ENCODE peak calls at places on chromosomes 1 and 21, in ten cellular contexts. B is CD8-positive, alpha-beta T cell; J is fibroblast of mammary gland; U is left lung; Q is pancreas; K is CD8-positive, alpha-beta memory T cell; V is GM12865; R is stomach; P is lower lobe of right lung; H is heart left ventricle. Y is an unnamed sample.

GRCh38 chr1:214747050-214747615 is 144.1 kb downstream of the CENPF start:
- DNase-seq in B (no peak), J (no peak), U (no peak), Q (no peak), K (no peak), V (no peak), R (no peak), P (no peak), H (no peak), Y (no peak)

GRCh38 chr1:21647431-21648373 is 21.5 kb downstream of the RAP1GAP start:
- DNase-seq in B (no peak), J (peak; percentile 59), U (no peak), Q (no peak), K (no peak), V (peak; percentile 47), R (no peak), P (no peak), H (peak; percentile 36), Y (peak; percentile 23)

GRCh38 chr21:43585514-43585913 is 73.8 kb downstream of the HSF2BP start:
- DNase-seq in B (no peak), J (no peak), U (no peak), Q (no peak), K (no peak), V (no peak), R (no peak), P (no peak), H (no peak), Y (no peak)

GRCh38 chr1:167474191-167474641 is 44.1 kb downstream of the CD247 start:
- DNase-seq in B (peak; percentile 43), J (no peak), U (no peak), Q (no peak), K (peak; percentile 62), V (no peak), R (no peak), P (no peak), H (no peak), Y (no peak)

GRCh38 chr1:201391651-201392511 is 7.2 kb downstream of the LAD1 start:
- DNase-seq in B (no peak), J (no peak), U (no peak), Q (no peak), K (no peak), V (peak; percentile 33), R (no peak), P (no peak), H (no peak), Y (no peak)

GRCh38 chr1:211641942-211642341 is 33.5 kb downstream of the NEK2 start:
- DNase-seq in B (no peak), J (no peak), U (no peak), Q (no peak), K (no peak), V (no peak), R (peak; percentile 7), P (no peak), H (no peak), Y (no peak)

GRCh38 chr1:43979528-43980254 is 681 bp downstream of the B4GALT2 start:
- DNase-seq in B (no peak), J (peak; percentile 61), U (peak; percentile 88), Q (peak; percentile 91), K (no peak), V (peak; percentile 58), R (peak; percentile 39), P (no peak), H (peak; percentile 69), Y (peak; percentile 93)

GRCh38 chr1:110829955-110830553 is 42.9 kb upstream of the CD53 start:
- DNase-seq in B (peak; percentile 32), J (peak; percentile 28), U (no peak), Q (no peak), K (peak; percentile 53), V (peak; percentile 75), R (no peak), P (no peak), H (no peak), Y (no peak)

GRCh38 chr1:12466816-12467215 is 151.2 kb downstream of the DHRS3 start:
- DNase-seq in B (no peak), J (no peak), U (no peak), Q (no peak), K (no peak), V (no peak), R (no peak), P (no peak), H (no peak), Y (no peak)

GRCh38 chr1:162003825-162004205 is 19.9 kb downstream of the OLFML2B start:
- DNase-seq in B (no peak), J (peak; percentile 90), U (no peak), Q (no peak), K (no peak), V (no peak), R (no peak), P (no peak), H (no peak), Y (peak; percentile 84)

DNA sequence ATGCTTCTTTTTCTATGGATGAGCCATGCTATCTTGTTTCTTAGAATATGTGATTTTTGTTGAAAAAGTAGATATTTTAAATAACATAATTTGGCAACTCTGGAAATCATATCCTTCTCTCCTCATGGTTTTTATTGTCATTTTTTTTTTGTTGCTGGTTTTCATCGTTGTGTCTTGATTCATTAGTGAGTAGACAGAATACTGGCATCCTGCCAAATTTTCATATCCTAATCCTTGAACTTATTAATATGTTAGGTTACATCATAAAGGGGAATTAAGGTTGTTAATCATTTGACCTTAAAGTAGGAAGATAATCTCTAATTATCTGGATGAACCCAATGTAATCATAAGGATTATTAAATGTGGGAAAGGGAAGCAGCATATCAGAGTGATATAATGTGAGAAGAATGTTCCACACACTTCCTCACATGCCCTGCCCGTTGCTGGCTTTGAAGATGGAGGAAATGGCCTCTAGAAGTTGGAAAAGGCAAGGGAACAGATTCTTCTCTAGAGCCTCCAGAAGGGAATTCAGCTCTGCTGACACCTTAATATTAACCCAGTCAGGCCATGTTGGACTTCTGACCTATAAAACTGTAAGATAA is 299.7 kb downstream of the HMCN1 start:
- DNase-seq in B (no peak), J (peak; percentile 20), U (no peak), Q (no peak), K (no peak), V (no peak), R (no peak), P (no peak), H (no peak), Y (peak; percentile 4)
- H3K4me3 ChIP-seq in B (no peak overlapping the region), J (no peak overlapping the region), U (no peak overlapping the region), Q (no peak overlapping the region), K (no peak overlapping the region), V (no peak overlapping the region), R (no peak overlapping the region), P (no peak overlapping the region), H (no peak overlapping the region), Y (no peak overlapping the region)

GRCh38 chr1:229354226-229354625 is 11.4 kb upstream of the CCSAP start:
- DNase-seq in B (no peak), J (no peak), U (no peak), Q (no peak), K (no peak), V (no peak), R (no peak), P (no peak), H (no peak), Y (no peak)

GRCh38 chr1:229355661-229356060 is 12.8 kb upstream of the CCSAP start:
- DNase-seq in B (no peak), J (no peak), U (no peak), Q (no peak), K (no peak), V (no peak), R (no peak), P (no peak), H (no peak), Y (no peak)

GRCh38 chr1:229347528-229347927 is 4.7 kb upstream of the CCSAP start:
- DNase-seq in B (no peak), J (no peak), U (no peak), Q (no peak), K (no peak), V (no peak), R (no peak), P (no peak), H (no peak), Y (no peak)

GRCh38 chr1:229349463-229350385 is 6.9 kb upstream of the CCSAP start:
- DNase-seq in B (no peak), J (no peak), U (no peak), Q (no peak), K (no peak), V (no peak), R (no peak), P (no peak), H (no peak), Y (no peak)

DNA sequence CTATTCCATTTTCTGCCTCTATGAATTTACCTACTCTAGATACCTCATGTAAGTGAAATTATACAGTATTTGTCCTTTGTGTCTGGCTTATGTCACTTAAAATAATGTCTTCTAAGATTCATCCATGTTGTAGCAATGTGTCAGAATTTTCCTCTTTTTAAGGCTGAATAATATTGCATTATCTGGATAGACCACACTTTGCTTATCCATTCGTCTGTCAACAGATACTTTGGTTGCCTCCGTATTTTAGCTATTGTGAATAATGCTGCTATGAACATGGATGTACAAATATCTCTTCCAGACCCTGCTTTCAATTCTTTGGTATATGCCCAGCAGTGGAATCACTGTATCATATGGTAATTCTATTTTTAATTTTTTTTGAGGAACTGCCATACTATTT is 10.1 kb upstream of the CCSAP start:
- DNase-seq in B (no peak), J (no peak), U (no peak), Q (no peak), K (no peak), V (no peak), R (no peak), P (no peak), H (no peak), Y (no peak)
- H3K4me3 ChIP-seq in B (no peak overlapping the region), J (no peak overlapping the region), U (no peak overlapping the region), Q (no peak overlapping the region), K (no peak overlapping the region), V (no peak overlapping the region), R (no peak overlapping the region), P (no peak overlapping the region), H (no peak overlapping the region), Y (no peak overlapping the region)

DNA sequence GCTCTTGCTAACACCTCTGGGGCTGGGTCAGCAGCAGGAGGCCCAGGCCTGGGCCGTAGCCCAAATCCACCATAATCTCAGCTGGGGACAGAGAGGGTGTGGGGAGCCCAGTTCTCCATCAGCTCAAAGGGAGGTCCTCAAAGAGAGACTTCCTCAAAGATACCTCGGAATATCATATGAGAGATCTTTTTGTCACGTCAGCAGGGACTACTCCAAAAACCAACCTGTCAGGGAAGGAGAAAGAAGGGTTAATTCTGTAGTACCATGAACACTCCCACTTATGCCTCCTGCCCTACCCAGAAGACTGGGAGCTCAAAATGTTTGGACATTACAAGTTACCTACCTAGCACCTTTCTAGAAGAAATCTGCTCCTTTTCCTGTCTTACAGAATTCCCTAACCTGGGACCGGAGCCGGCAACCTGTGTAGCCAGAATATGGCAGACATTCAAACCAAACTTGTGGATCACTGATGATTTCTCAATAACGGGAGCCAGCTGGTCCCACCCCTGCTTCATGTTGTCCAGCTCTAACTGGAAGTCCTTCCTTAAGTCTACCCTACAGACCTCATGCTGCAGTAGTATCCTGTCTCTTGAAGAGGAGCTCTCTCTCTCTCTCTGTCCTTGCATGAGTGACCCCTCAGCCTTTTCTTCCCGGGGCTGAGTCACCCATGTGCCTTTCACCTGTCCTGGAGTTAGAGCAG is 4.8 kb downstream of the RSPO1 start:
- DNase-seq in B (no peak), J (no peak), U (no peak), Q (no peak), K (no peak), V (no peak), R (no peak), P (no peak), H (no peak), Y (no peak)
- H3K4me3 ChIP-seq in B (no peak overlapping the region), J (no peak overlapping the region), U (no peak overlapping the region), Q (no peak overlapping the region), K (no peak overlapping the region), V (no peak overlapping the region), R (no peak overlapping the region), P (no peak overlapping the region), H (no peak overlapping the region), Y (no peak overlapping the region)

GRCh38 chr1:7962636-7963377 is 1.3 kb downstream of the PARK7 start:
- DNase-seq in B (no peak), J (no peak), U (no peak), Q (no peak), K (no peak), V (peak; percentile 27), R (no peak), P (no peak), H (no peak), Y (no peak)
- H3K4me3 ChIP-seq in B (peak overlapping the region; percentile 60), J (peak overlapping the region; percentile 93), U (peak overlapping the region; percentile 87), Q (peak overlapping the region; percentile 71), K (peak overlapping the region; percentile 56), V (peak overlapping the region; percentile 72), R (peak overlapping the region; percentile 75), P (peak overlapping the region; percentile 86), H (peak overlapping the region; percentile 81), Y (peak overlapping the region; percentile 67)